ENCODE peak calls at places on chromosomes 7 and 10, in five cellular contexts. T, P, X, A and Z are unnamed samples. For H3K4me1, the result is how much of the 10 kb centered on the place peaks cover.

GRCh38 chr10:13414137-13414536 is 66.0 kb upstream of the SEPHS1 start:
- DNase-seq in T (no peak), P (no peak), X (no peak), A (no peak), Z (no peak)

GRCh38 chr7:70752794-70753241 is 379.1 kb upstream of the GALNT17 start:
- DNase-seq in T (no peak), P (no peak), X (no peak), A (no peak), Z (no peak)

GRCh38 chr10:4296165-4296564 is 511.2 kb upstream of the KLF6 start:
- DNase-seq in T (no peak), P (no peak), X (no peak), A (peak), Z (no peak)

GRCh38 chr10:107409517-107409916 is 245.0 kb upstream of the SORCS1 start:
- DNase-seq in T (no peak), P (peak), X (no peak), A (no peak), Z (no peak)

GRCh38 chr10:133131754-133132710 is 28.0 kb upstream of the KNDC1 start:
- DNase-seq in T (peak), P (no peak), X (no peak), A (no peak), Z (no peak)

GRCh38 chr7:85023066-85023687 is 163.7 kb downstream of the SEMA3D start:
- DNase-seq in T (no peak), P (no peak), X (no peak), A (no peak), Z (no peak)

GRCh38 chr7:144842377-144842851 is 6.6 kb upstream of the TPK1 start:
- DNase-seq in T (no peak), P (peak), X (no peak), A (no peak), Z (peak)

GRCh38 chr10:86961481-86962091 is 3.2 kb downstream of the SNCG start:
- DNase-seq in T (no peak), P (no peak), X (no peak), A (no peak), Z (peak)

GRCh38 chr10:7122561-7122960 is 288.3 kb downstream of the SFMBT2 start:
- DNase-seq in T (no peak), P (no peak), X (no peak), A (no peak), Z (no peak)

GRCh38 chr7:30887464-30887872 is 24.2 kb upstream of the AQP1 start:
- DNase-seq in T (no peak), P (no peak), X (no peak), A (no peak), Z (no peak)

GRCh38 chr7:158353606-158354570 is 233.7 kb downstream of the PTPRN2 start:
- DNase-seq in T (peak), P (peak), X (no peak), A (no peak), Z (peak)

GRCh38 chr7:81845628-81846259 is 75.9 kb upstream of the HGF start:
- DNase-seq in T (no peak), P (no peak), X (no peak), A (no peak), Z (no peak)

GRCh38 chr7:117550625-117551024 is 70.8 kb downstream of the CFTR start:
- DNase-seq in T (no peak), P (no peak), X (no peak), A (no peak), Z (no peak)

GRCh38 chr10:119431768-119432135 is 110.8 kb downstream of the RGS10 start:
- DNase-seq in T (no peak), P (no peak), X (no peak), A (no peak), Z (no peak)

GRCh38 chr10:24255907-24256306 is 47.0 kb downstream of the KIAA1217 start:
- DNase-seq in T (peak), P (no peak), X (no peak), A (no peak), Z (no peak)

GRCh38 chr10:24254180-24254579 is 45.2 kb downstream of the KIAA1217 start:
- DNase-seq in T (no peak), P (no peak), X (no peak), A (no peak), Z (no peak)

GRCh38 chr10:24257588-24257987 is 48.6 kb downstream of the KIAA1217 start:
- DNase-seq in T (no peak), P (no peak), X (no peak), A (no peak), Z (no peak)

GRCh38 chr10:24256619-24257018 is 47.7 kb downstream of the KIAA1217 start:
- DNase-seq in T (no peak), P (no peak), X (no peak), A (no peak), Z (no peak)

GRCh38 chr10:24255115-24255895 is 46.4 kb downstream of the KIAA1217 start:
- DNase-seq in T (peak), P (no peak), X (peak), A (no peak), Z (no peak)
- TF ChIP-seq POLR2AphosphoS5 in T (no peak), P (no peak), X (no peak), A (no peak), Z (no peak)

GRCh38 chr10:11548763-11549089 is 62.7 kb downstream of the USP6NL start:
- DNase-seq in T (no peak), P (no peak), X (no peak), A (no peak), Z (no peak)

GRCh38 chr10:11555556-11555955 is 55.9 kb downstream of the USP6NL start:
- DNase-seq in T (no peak), P (no peak), X (no peak), A (no peak), Z (no peak)

GRCh38 chr10:11551104-11551503 is 60.3 kb downstream of the USP6NL start:
- DNase-seq in T (no peak), P (no peak), X (no peak), A (no peak), Z (no peak)

GRCh38 chr10:11553773-11554381 is 57.6 kb downstream of the USP6NL start:
- DNase-seq in T (no peak), P (no peak), X (no peak), A (no peak), Z (no peak)

GRCh38 chr10:11551915-11552602 is 59.4 kb downstream of the USP6NL start:
- DNase-seq in T (no peak), P (no peak), X (no peak), A (no peak), Z (no peak)
- TF ChIP-seq EP300 in T (no peak), P (no peak), X (no peak), A (no peak), Z (no peak)

DNA sequence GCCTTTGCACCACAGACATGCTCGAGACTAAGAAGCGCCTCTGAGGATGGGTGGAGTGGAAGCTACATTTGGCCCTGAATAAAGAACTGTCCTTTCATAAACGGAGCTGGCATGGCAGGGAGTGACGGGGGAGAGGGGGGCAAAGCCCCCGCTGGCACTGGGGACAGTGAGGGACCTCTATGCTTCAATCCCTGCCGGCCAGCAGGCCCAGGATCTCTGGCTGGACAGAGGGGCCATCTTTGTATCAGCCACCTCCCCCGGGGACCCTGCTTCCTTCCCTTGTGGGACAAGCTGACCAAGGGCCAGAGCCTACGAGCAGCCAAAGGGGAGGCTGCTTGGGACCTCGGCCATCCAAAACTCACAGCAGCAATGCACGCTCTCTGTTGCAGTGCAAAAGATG is 28.2 kb upstream of the ECHDC3 start:
- DNase-seq in T (no peak), P (no peak), X (no peak), A (no peak), Z (no peak)
- H3K4me1 ChIP-seq in T (under half), P (under half), X (under half), A (under half), Z (under half)

GRCh38 chr7:41046221-41046761 is 656.6 kb downstream of the INHBA start:
- DNase-seq in T (no peak), P (no peak), X (no peak), A (peak), Z (no peak)
- TF ChIP-seq POLR2AphosphoS5 in T (no peak), P (no peak), X (no peak), A (no peak), Z (no peak)

GRCh38 chr7:23181684-23182553 is at the start of gene NUP42:
- DNase-seq in T (peak), P (peak), X (peak), A (peak), Z (peak)
- TF ChIP-seq EP300 in T (peak), P (no peak), X (no peak), A (no peak), Z (no peak)

GRCh38 chr10:110835841-110836240 is 35.9 kb upstream of the PDCD4 start:
- DNase-seq in T (no peak), P (no peak), X (no peak), A (no peak), Z (peak)
- H3K4me1 ChIP-seq in T (under half), P (half or more), X (under half), A (under half), Z (half or more)

GRCh38 chr10:113093188-113094113 is 143.4 kb downstream of the TCF7L2 start:
- DNase-seq in T (no peak), P (peak), X (no peak), A (no peak), Z (no peak)
- TF ChIP-seq POLR2AphosphoS5 in T (no peak), P (no peak), X (no peak), A (no peak), Z (no peak)

GRCh38 chr10:104347295-104348045 is 6.2 kb upstream of the CFAP58 start:
- DNase-seq in T (no peak), P (no peak), X (no peak), A (no peak), Z (no peak)
- TF ChIP-seq EP300 in T (no peak), P (no peak), X (no peak), A (no peak), Z (no peak)

GRCh38 chr7:1545417-1546246 is 10.4 kb downstream of the TMEM184A start:
- DNase-seq in T (no peak), P (no peak), X (no peak), A (no peak), Z (no peak)
- H3K4me1 ChIP-seq in T (under half), P (under half), X (under half), A (under half), Z (under half)